ENCODE peak calls at places on chromosomes 11 and 22, in five cellular contexts. P is tibial artery, S is kidney epithelial cell, L is fibroblast of lung, I is prostate gland. Y is an unnamed sample.

GRCh38 chr22:49972163-49973017 is 11.8 kb downstream of the PIM3 start:
- DNase-seq in P (peak), I (peak), L (no peak), S (no peak), Y (no peak)

GRCh38 chr11:12245091-12245490 is 132.3 kb upstream of the PARVA start:
- DNase-seq in S (no peak), I (no peak), L (no peak), P (no peak), Y (no peak)

GRCh38 chr11:30889116-30889765 is 303.1 kb upstream of the MPPED2 start:
- DNase-seq in P (no peak), S (peak), L (peak), I (no peak), Y (no peak)

GRCh38 chr11:118265954-118266353 is 1.9 kb upstream of the MPZL2 start:
- DNase-seq in S (no peak), I (peak), P (peak), L (no peak), Y (no peak)

GRCh38 chr11:117633186-117633585 is 163.8 kb downstream of the DSCAML1 start:
- DNase-seq in I (no peak), P (no peak), L (no peak), S (no peak), Y (no peak)

GRCh38 chr11:1200611-1201191 is 22.2 kb upstream of the MUC5B start:
- DNase-seq in I (no peak), S (no peak), P (peak), L (no peak), Y (no peak)

GRCh38 chr11:117443269-117444186 is 115.9 kb downstream of the CEP164 start:
- DNase-seq in L (peak), I (peak), P (peak), S (no peak), Y (peak)

GRCh38 chr22:26711205-26711958 is 54.0 kb downstream of the MIAT start:
- DNase-seq in S (no peak), L (peak), P (no peak), I (no peak), Y (peak)

GRCh38 chr11:31050061-31050790 is 319.3 kb downstream of the DCDC1 start:
- DNase-seq in P (no peak), S (no peak), I (no peak), L (no peak), Y (no peak)

GRCh38 chr11:93988455-93988854 is 32.7 kb upstream of the HEPHL1 start:
- DNase-seq in I (no peak), L (no peak), P (no peak), S (no peak), Y (no peak)

GRCh38 chr11:46295312-46295995 is 18.0 kb downstream of the CREB3L1 start:
- DNase-seq in S (no peak), L (peak), P (peak), I (peak), Y (peak)

GRCh38 chr11:114318361-114318760 is 22.2 kb downstream of the NNMT start:
- DNase-seq in S (no peak), L (no peak), P (no peak), I (no peak), Y (no peak)

GRCh38 chr11:114319716-114320328 is 23.6 kb downstream of the NNMT start:
- DNase-seq in P (no peak), S (no peak), L (no peak), I (no peak), Y (no peak)

GRCh38 chr11:114315749-114316368 is 19.7 kb downstream of the NNMT start:
- DNase-seq in S (no peak), P (no peak), L (no peak), I (peak), Y (no peak)

GRCh38 chr11:114316980-114317675 is 20.9 kb downstream of the NNMT start:
- DNase-seq in P (no peak), I (no peak), L (no peak), S (no peak), Y (no peak)

DNA sequence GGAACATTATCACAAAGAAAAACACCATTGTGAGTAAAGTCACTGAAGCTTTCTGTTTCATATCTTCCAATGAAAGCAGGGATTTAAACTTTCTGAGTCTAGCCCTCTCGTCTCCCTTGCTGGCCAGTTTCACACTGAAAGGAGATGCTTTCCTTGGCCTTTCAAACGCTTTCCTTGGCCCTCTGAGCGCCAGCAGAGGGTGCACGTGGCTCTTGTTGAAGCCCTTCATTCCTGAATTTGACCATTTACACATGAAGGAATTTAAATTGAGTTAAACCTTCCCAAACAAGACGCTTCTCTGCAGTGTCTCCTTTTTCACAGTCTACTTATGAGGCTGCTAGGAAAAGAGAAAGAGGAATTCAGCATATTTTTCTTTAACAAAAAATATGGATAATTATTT is 21.5 kb downstream of the NNMT start:
- DNase-seq in P (peak), I (no peak), S (no peak), L (peak), Y (peak)
- TF ChIP-seq CTCF in P (peak), I (no peak), S (peak), L (peak), Y (peak)

GRCh38 chr11:73660497-73661034 is 14.2 kb downstream of the PLEKHB1 start:
- DNase-seq in S (no peak), L (no peak), P (no peak), I (no peak), Y (no peak)
- H3K4me3 ChIP-seq in S (peak), L (peak), P (peak), I (peak), Y (peak)

DNA sequence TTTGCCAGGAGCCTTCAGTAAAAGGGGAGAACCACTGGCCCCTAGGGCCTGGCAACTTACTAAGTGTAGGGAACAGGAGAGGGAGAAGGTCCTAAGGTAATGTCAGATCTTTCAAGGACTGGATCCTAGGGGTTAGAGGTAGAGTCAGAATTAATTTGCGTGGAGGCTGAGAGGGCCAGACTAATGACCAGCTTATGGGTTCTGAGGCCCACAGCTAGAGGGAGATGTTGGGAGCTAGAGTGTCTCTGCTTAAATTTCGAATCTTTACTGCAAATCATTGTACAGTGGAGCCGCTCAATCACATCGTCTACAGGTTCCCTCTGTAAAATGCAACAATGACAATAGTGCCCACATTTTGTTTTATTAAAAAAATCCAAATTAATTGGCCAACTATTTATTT is 31.4 kb downstream of the CLMP start:
- DNase-seq in L (no peak), P (no peak), I (no peak), S (no peak), Y (no peak)
- TF ChIP-seq CTCF in L (no peak), P (no peak), I (no peak), S (no peak), Y (no peak)

GRCh38 chr11:83070878-83071640 is 638 bp downstream of the RAB30 start:
- DNase-seq in P (peak), S (no peak), I (peak), L (peak), Y (no peak)

GRCh38 chr11:83071641-83072591 is at the start of gene RAB30:
- DNase-seq in L (peak), P (peak), S (peak), I (peak), Y (peak)

GRCh38 chr11:83068573-83068972 is 3.1 kb downstream of the RAB30 start:
- DNase-seq in L (no peak), I (no peak), S (no peak), P (no peak), Y (no peak)

GRCh38 chr11:83070044-83070877 is 1.4 kb downstream of the RAB30 start:
- DNase-seq in I (no peak), L (peak), P (no peak), S (no peak), Y (peak)

GRCh38 chr11:83069441-83070043 is 2.2 kb downstream of the RAB30 start:
- DNase-seq in S (no peak), L (no peak), I (no peak), P (no peak), Y (no peak)
- H3K4me3 ChIP-seq in S (no peak), L (peak), I (no peak), P (peak), Y (peak)

GRCh38 chr22:31952459-31952858 is 8.1 kb downstream of the YWHAH start:
- DNase-seq in L (peak), P (no peak), S (no peak), I (no peak), Y (peak)

GRCh38 chr22:31950226-31950625 is 5.9 kb downstream of the YWHAH start:
- DNase-seq in I (no peak), P (peak), S (no peak), L (no peak), Y (peak)

GRCh38 chr22:31951201-31952093 is 7.1 kb downstream of the YWHAH start:
- DNase-seq in I (no peak), L (no peak), P (no peak), S (no peak), Y (no peak)

GRCh38 chr22:31953251-31953650 is 8.9 kb downstream of the YWHAH start:
- DNase-seq in S (no peak), L (no peak), I (no peak), P (no peak), Y (no peak)

GRCh38 chr22:31952094-31952401 is 7.7 kb downstream of the YWHAH start:
- DNase-seq in S (no peak), P (no peak), I (no peak), L (no peak), Y (peak)
- TF ChIP-seq CTCF in S (no peak), P (no peak), I (no peak), L (no peak), Y (no peak)

GRCh38 chr11:75558939-75559843 is 2.9 kb upstream of the SERPINH1 start:
- DNase-seq in P (peak), S (no peak), I (no peak), L (peak), Y (peak)
- H3K4me3 ChIP-seq in P (peak), S (no peak), I (no peak), L (peak), Y (peak)

GRCh38 chr11:120431633-120432032 is 79.9 kb upstream of the GRIK4 start:
- DNase-seq in L (peak), I (no peak), S (peak), P (no peak), Y (peak)
- TF ChIP-seq CTCF in L (peak), I (no peak), S (peak), P (no peak), Y (peak)